ENCODE peak calls at places on chromosomes 6 and 20, in seven cellular contexts. G is hepatocyte, O is progenitor cell of endocrine pancreas, R is GM10248, Q is HCT116, E is endothelial cell, D is endothelial cell of umbilical vein. P is an unnamed sample.

GRCh38 chr20:50312682-50313187 is 122.1 kb downstream of the CEBPB start:
- DNase-seq in G (no peak), O (no peak), R (no peak), Q (no peak), E (no peak), D (peak; percentile 30), P (no peak)

GRCh38 chr6:71459162-71459561 is 170.6 kb downstream of the OGFRL1 start:
- DNase-seq in G (no peak), O (no peak), R (no peak), Q (no peak), E (no peak), D (no peak), P (no peak)

GRCh38 chr6:134288538-134289203 is 29.2 kb downstream of the SGK1 start:
- DNase-seq in G (peak; percentile 15), O (no peak), R (peak; percentile 46), Q (no peak), E (no peak), D (peak; percentile 74), P (peak; percentile 24)

GRCh38 chr20:3021777-3022176 is 21.6 kb upstream of the GNRH2 start:
- DNase-seq in G (no peak), O (no peak), R (no peak), Q (no peak), E (no peak), D (no peak), P (no peak)

GRCh38 chr6:47752801-47753200 is 29.0 kb upstream of the OPN5 start:
- DNase-seq in G (no peak), O (no peak), R (no peak), Q (no peak), E (no peak), D (no peak), P (no peak)

GRCh38 chr20:60254901-60255411 is 296.7 kb downstream of the CDH26 start:
- DNase-seq in G (no peak), O (no peak), R (no peak), Q (no peak), E (no peak), D (no peak), P (no peak)

GRCh38 chr20:5602346-5602745 is 147.9 kb upstream of the SHLD1 start:
- DNase-seq in G (no peak), O (no peak), R (no peak), Q (no peak), E (no peak), D (no peak), P (no peak)

GRCh38 chr20:11178946-11179654 is 505.3 kb upstream of the JAG1 start:
- DNase-seq in G (no peak), O (no peak), R (no peak), Q (peak; percentile 88), E (no peak), D (peak; percentile 95), P (no peak)

GRCh38 chr20:59064214-59064722 is 21.7 kb upstream of the PRELID3B start:
- DNase-seq in G (no peak), O (no peak), R (no peak), Q (no peak), E (no peak), D (no peak), P (no peak)

GRCh38 chr6:80771941-80772340 is 665.5 kb downstream of the BCKDHB start:
- DNase-seq in G (peak; percentile 44), O (peak; percentile 31), R (no peak), Q (no peak), E (peak; percentile 49), D (peak; percentile 18), P (no peak)

GRCh38 chr20:3250091-3250504 is 11.1 kb upstream of the SLC4A11 start:
- DNase-seq in G (no peak), O (no peak), R (no peak), Q (no peak), E (peak; percentile 66), D (peak; percentile 22), P (no peak)

GRCh38 chr6:132690678-132691077 is 23.2 kb downstream of the VNN1 start:
- DNase-seq in G (no peak), O (no peak), R (no peak), Q (no peak), E (no peak), D (no peak), P (no peak)

GRCh38 chr6:163436843-163437242 is 22.3 kb downstream of the QKI start:
- DNase-seq in G (no peak), O (no peak), R (no peak), Q (no peak), E (no peak), D (no peak), P (no peak)

GRCh38 chr6:149563203-149563927 is 2.8 kb upstream of the GINM1 start:
- DNase-seq in G (peak; percentile 18), O (no peak), R (no peak), Q (no peak), E (no peak), D (peak; percentile 84), P (no peak)

GRCh38 chr20:58682656-58683055 is 9.9 kb upstream of the NPEPL1 start:
- DNase-seq in G (no peak), O (no peak), R (no peak), Q (no peak), E (no peak), D (no peak), P (no peak)

DNA sequence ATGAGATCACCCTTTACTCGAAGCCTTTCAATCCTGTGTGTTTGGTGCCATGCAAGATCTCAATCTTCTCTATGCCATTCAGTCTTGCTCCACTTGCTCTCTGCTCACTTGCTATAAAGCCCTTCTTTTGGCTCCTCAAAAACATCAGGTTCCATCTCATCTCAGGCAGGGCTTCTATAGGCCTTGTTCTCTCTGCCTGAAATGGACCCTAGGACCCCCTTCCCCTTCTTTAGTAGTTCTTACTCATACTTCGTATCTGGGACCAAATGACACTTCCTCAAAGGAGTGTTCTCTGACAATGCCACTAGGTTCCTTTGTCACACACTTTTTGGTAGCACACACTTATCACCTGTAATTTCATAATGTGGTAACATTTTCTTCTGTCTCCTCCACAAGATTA is 116.7 kb upstream of the FAM184A start:
- DNase-seq in G (no peak), O (no peak), R (no peak), Q (no peak), E (no peak), D (no peak), P (no peak)
- TF ChIP-seq CTCF in G (no peak), O (no peak), R (no peak), Q (no peak), E (no peak), D (no peak), P (no peak)

GRCh38 chr6:151690303-151690702 is 117.2 kb upstream of the ESR1 start:
- DNase-seq in G (no peak), O (no peak), R (no peak), Q (no peak), E (no peak), D (no peak), P (no peak)
- TF ChIP-seq CTCF in G (peak; percentile 17), O (no peak), R (no peak), Q (no peak), E (no peak), D (no peak), P (peak; percentile 23)

DNA sequence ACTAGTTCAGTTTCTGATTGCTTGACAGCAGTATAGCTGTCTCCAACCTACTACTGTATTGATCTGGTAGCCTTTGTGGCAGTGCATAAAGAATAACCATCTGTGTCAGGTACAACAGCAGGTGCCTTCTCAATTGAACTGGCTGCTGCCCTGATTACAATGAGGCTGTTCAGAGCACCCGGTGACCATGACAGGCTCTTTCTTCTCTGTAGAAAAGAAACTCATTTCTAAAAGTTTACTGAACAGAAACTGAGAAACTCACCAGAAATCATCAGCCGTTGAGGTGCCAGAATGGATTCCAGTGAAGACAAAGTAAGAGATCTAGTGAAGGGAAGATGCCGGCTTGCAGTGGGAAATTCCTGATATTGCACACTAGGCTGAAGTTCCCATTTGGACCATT is 954.4 kb downstream of the PHF3 start:
- DNase-seq in G (no peak), O (no peak), R (no peak), Q (no peak), E (no peak), D (no peak), P (no peak)
- TF ChIP-seq CTCF in G (no peak), O (no peak), R (no peak), Q (no peak), E (no peak), D (no peak), P (no peak)

DNA sequence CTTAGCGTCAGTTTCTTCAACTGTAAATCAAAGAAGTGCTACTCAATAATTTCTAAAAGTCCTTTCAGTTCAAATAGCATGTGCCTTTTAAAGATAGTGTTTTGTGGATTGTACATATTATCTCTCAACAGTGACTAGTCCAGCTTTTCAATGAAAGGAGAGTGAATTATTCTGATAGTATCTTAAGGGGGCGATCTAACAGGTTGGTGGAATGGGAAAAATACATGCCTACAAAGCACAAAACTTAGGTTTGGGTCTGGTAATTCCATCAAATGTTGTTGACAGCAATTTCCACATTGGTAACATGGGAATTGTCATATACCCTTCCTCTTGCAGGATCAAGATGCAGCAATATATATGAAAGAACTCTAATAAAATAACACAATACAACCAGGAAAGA is 50.1 kb upstream of the HDGFL1 start:
- DNase-seq in G (no peak), O (no peak), R (no peak), Q (no peak), E (no peak), D (no peak), P (no peak)
- TF ChIP-seq CTCF in G (no peak), O (no peak), R (no peak), Q (no peak), E (no peak), D (no peak), P (no peak)

GRCh38 chr6:130755368-130756034 is 71.7 kb upstream of the SMLR1 start:
- DNase-seq in G (no peak), O (no peak), R (no peak), Q (no peak), E (no peak), D (no peak), P (no peak)

GRCh38 chr6:130758818-130759217 is 68.4 kb upstream of the SMLR1 start:
- DNase-seq in G (no peak), O (no peak), R (no peak), Q (no peak), E (no peak), D (no peak), P (no peak)

GRCh38 chr6:130761286-130761685 is 65.9 kb upstream of the SMLR1 start:
- DNase-seq in G (no peak), O (no peak), R (no peak), Q (no peak), E (no peak), D (no peak), P (no peak)

GRCh38 chr6:130756836-130757235 is 70.4 kb upstream of the SMLR1 start:
- DNase-seq in G (no peak), O (no peak), R (no peak), Q (no peak), E (no peak), D (no peak), P (no peak)

DNA sequence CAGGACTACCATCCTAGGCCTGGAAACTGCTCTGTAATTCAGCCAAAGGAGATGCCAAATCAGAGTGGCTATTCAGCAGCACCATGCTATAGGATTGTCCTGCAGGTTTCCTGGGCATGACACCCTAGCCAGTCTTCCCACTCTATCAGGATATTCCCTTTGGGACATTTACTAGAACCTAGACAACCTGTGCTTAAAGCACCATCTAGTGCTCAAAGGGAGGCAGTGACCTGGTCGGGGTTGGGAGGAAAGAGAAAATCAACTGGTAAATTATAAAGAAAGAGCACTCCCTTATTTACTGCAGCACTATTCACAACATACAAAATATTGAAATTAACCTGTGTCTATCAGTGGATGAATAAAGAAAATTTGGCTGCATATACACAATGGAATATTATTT is 67.2 kb upstream of the SMLR1 start:
- DNase-seq in G (peak; percentile 33), O (no peak), R (no peak), Q (peak; percentile 44), E (peak; percentile 36), D (peak; percentile 47), P (no peak)
- TF ChIP-seq CTCF in G (peak; percentile 59), O (peak; percentile 68), R (peak; percentile 15), Q (peak; percentile 69), E (peak; percentile 43), D (peak; percentile 72), P (peak; percentile 49)

GRCh38 chr6:52285174-52286068 is 879 bp upstream of the MCM3 start:
- DNase-seq in G (no peak), O (no peak), R (no peak), Q (no peak), E (no peak), D (no peak), P (peak; percentile 34)
- TF ChIP-seq CTCF in G (peak; percentile 41), O (no peak), R (peak; percentile 28), Q (peak; percentile 7), E (no peak), D (no peak), P (no peak)

P was measured in GM06990.